ENCODE peak calls at places on chromosomes 2 and 18, in six cellular contexts. B, R, H, M, S and T are unnamed samples.

GRCh38 chr18:46754188-46754587 is 2.7 kb downstream of the ST8SIA5 start:
- DNase-seq in S (no peak), H (no peak), M (no peak), B (no peak), R (peak; percentile 35), T (no peak)

GRCh38 chr2:75493230-75493629 is 67.5 kb downstream of the EVA1A start:
- DNase-seq in R (no peak), M (peak; percentile 26), S (no peak), H (no peak), B (no peak), T (no peak)

GRCh38 chr2:40955635-40956034 is 503.7 kb upstream of the SLC8A1 start:
- DNase-seq in B (no peak), M (no peak), R (no peak), S (no peak), H (no peak), T (no peak)

GRCh38 chr2:237870754-237871651 is 11.6 kb downstream of the RAMP1 start:
- DNase-seq in H (no peak), B (no peak), R (no peak), S (no peak), M (no peak), T (no peak)

GRCh38 chr2:144357623-144358400 is 162.1 kb downstream of the ZEB2 start:
- DNase-seq in H (no peak), S (no peak), B (no peak), R (peak; percentile 91), M (peak; percentile 42), T (peak; percentile 13)

GRCh38 chr2:7899241-7899640 is 782.6 kb upstream of the ID2 start:
- DNase-seq in M (no peak), H (no peak), R (peak; percentile 63), S (no peak), B (peak; percentile 57), T (no peak)

GRCh38 chr2:133600231-133600630 is 32.0 kb upstream of the NCKAP5 start:
- DNase-seq in H (no peak), B (no peak), M (no peak), R (no peak), S (peak; percentile 42), T (no peak)

GRCh38 chr2:176001281-176001902 is 675 bp downstream of the LNPK start:
- DNase-seq in M (peak; percentile 18), R (peak; percentile 58), S (no peak), H (peak; percentile 21), B (no peak), T (peak; percentile 37)

GRCh38 chr18:6313427-6313826 is 101.3 kb downstream of the L3MBTL4 start:
- DNase-seq in M (no peak), S (no peak), B (no peak), R (no peak), H (no peak), T (no peak)

GRCh38 chr2:186590538-186591441 is 934 bp downstream of the ITGAV start:
- DNase-seq in M (peak; percentile 37), B (peak; percentile 18), R (peak; percentile 67), H (peak; percentile 20), S (peak; percentile 39), T (no peak)

GRCh38 chr2:64945973-64946736 is 43.0 kb upstream of the SLC1A4 start:
- DNase-seq in M (no peak), B (no peak), H (peak; percentile 45), R (peak; percentile 51), S (no peak), T (peak; percentile 71)

GRCh38 chr2:143545643-143546275 is 416.5 kb downstream of the ARHGAP15 start:
- DNase-seq in M (no peak), S (no peak), R (peak; percentile 20), B (no peak), H (no peak), T (no peak)

GRCh38 chr2:233882353-233882752 is 14.2 kb upstream of the MSL3B start:
- DNase-seq in B (no peak), M (no peak), H (no peak), S (no peak), R (no peak), T (no peak)

GRCh38 chr2:159118859-159119510 is 150.5 kb downstream of the TANC1 start:
- DNase-seq in B (no peak), H (no peak), M (no peak), R (no peak), S (no peak), T (no peak)

GRCh38 chr18:5628512-5629255 is 84.9 kb upstream of the EPB41L3 start:
- DNase-seq in S (no peak), B (no peak), M (peak; percentile 80), H (no peak), R (peak; percentile 9), T (no peak)

GRCh38 chr2:172282944-172283343 is 144.4 kb upstream of the ITGA6 start:
- DNase-seq in H (no peak), S (no peak), M (no peak), B (no peak), R (peak; percentile 82), T (no peak)

GRCh38 chr2:44079686-44080085 is 83.9 kb upstream of the LRPPRC start:
- DNase-seq in B (no peak), H (no peak), S (no peak), M (peak; percentile 68), R (no peak), T (no peak)

GRCh38 chr2:64404002-64404731 is 49.8 kb upstream of the LGALSL start:
- DNase-seq in B (no peak), M (peak; percentile 93), R (peak; percentile 77), H (no peak), S (peak; percentile 43), T (no peak)

GRCh38 chr2:12155308-12156061 is 409.1 kb downstream of the LPIN1 start:
- DNase-seq in S (peak; percentile 80), M (no peak), R (peak; percentile 91), B (no peak), H (no peak), T (no peak)

GRCh38 chr2:64905338-64906024 is 83.7 kb upstream of the SLC1A4 start:
- DNase-seq in R (no peak), S (no peak), M (no peak), B (no peak), H (no peak), T (no peak)